ENCODE peak calls at places on chromosome 12, in four cellular contexts. K, G, B and D are unnamed samples.

GRCh38 chr12:6211421-6211869 is 11.2 kb downstream of the CD9 start:
- ATAC-seq in K (no peak), G (no peak), B (no peak), D (no peak)

GRCh38 chr12:13209279-13210021 is 12.9 kb downstream of the EMP1 start:
- ATAC-seq in K (no peak), G (no peak), B (no peak), D (no peak)

GRCh38 chr12:117167769-117168168 is 22.5 kb downstream of the FBXO21 start:
- ATAC-seq in K (no peak), G (no peak), B (no peak), D (no peak)

GRCh38 chr12:3704512-3705348 is 48.2 kb downstream of the CRACR2A start:
- ATAC-seq in K (no peak), G (no peak), B (no peak), D (no peak)

GRCh38 chr12:123471374-123472068 is 13.6 kb downstream of the SNRNP35 start:
- ATAC-seq in K (no peak), G (no peak), B (no peak), D (no peak)

GRCh38 chr12:54002915-54003339 is 3.0 kb downstream of the HOXC9 start:
- ATAC-seq in K (no peak), G (no peak), B (no peak), D (no peak)

GRCh38 chr12:121796855-121797751 is 3.6 kb upstream of the RHOF start:
- ATAC-seq in K (no peak), G (no peak), B (no peak), D (no peak)

GRCh38 chr12:119593578-119594398 is at the start of gene TMEM233:
- ATAC-seq in K (no peak), G (no peak), B (no peak), D (no peak)

GRCh38 chr12:32821293-32822089 is 65.8 kb upstream of the YARS2 start:
- ATAC-seq in K (no peak), G (no peak), B (no peak), D (no peak)

GRCh38 chr12:31855427-31855826 is 103.8 kb upstream of the RESF1 start:
- ATAC-seq in K (no peak), G (no peak), B (no peak), D (no peak)

GRCh38 chr12:81866081-81866480 is 106.9 kb upstream of the PPFIA2 start:
- ATAC-seq in K (no peak), G (no peak), B (no peak), D (no peak)

GRCh38 chr12:120175062-120175461 is 19.5 kb downstream of the GCN1 start:
- ATAC-seq in K (no peak), G (no peak), B (no peak), D (peak)

GRCh38 chr12:66629138-66629880 is 49.6 kb downstream of the GRIP1 start:
- ATAC-seq in K (no peak), G (no peak), B (no peak), D (no peak)

GRCh38 chr12:56931474-56931978 is 2.7 kb downstream of the SDR9C7 start:
- ATAC-seq in K (no peak), G (no peak), B (peak), D (no peak)

GRCh38 chr12:64137117-64137516 is 85.0 kb downstream of the KICS2 start:
- ATAC-seq in K (no peak), G (no peak), B (no peak), D (no peak)

GRCh38 chr12:98999569-98999968 is 354.5 kb downstream of the APAF1 start:
- ATAC-seq in K (no peak), G (no peak), B (no peak), D (no peak)

GRCh38 chr12:128387811-128388422 is 120.9 kb downstream of the TMEM132C start:
- ATAC-seq in K (no peak), G (no peak), B (no peak), D (no peak)

GRCh38 chr12:24918596-24918995 is 30.3 kb downstream of the BCAT1 start:
- ATAC-seq in K (no peak), G (no peak), B (no peak), D (no peak)